ENCODE peak calls at places on chromosome X, in four cellular contexts. A is right cardiac atrium; X is activated CD4-positive, alpha-beta T cell treated with anti-CD3 and anti-CD28 coated beads, Interleukin-2, amount 50 U/mL, for 24 hours; V is activated T-cell treated with anti-CD3 and anti-CD28 coated beads for 1 hour. U is an unnamed sample.

GRCh38 chrX:153669901-153670731 is 3.5 kb downstream of the PNCK start:
- DNase-seq in A (peak; percentile 58), X (no peak), V (no peak), U (no peak)

GRCh38 chrX:151359931-151360871 is 36.8 kb upstream of the VMA21 start:
- DNase-seq in A (peak; percentile 61), X (no peak), V (peak; percentile 11), U (peak; percentile 35)

GRCh38 chrX:39705299-39705698 is 392.5 kb downstream of the BCOR start:
- DNase-seq in A (peak; percentile 85), X (no peak), V (no peak), U (no peak)

GRCh38 chrX:139448996-139449395 is 81.5 kb upstream of the F9 start:
- DNase-seq in A (no peak), X (no peak), V (no peak), U (no peak)

GRCh38 chrX:44785652-44786051 is 58.2 kb upstream of the DUSP21 start:
- DNase-seq in A (no peak), X (no peak), V (no peak), U (no peak)

GRCh38 chrX:8083276-8083675 is 87.8 kb downstream of the VCX2 start:
- DNase-seq in A (no peak), X (no peak), V (no peak), U (no peak)

GRCh38 chrX:66919280-66919832 is 280.5 kb upstream of the EDA2R start:
- DNase-seq in A (no peak), X (no peak), V (no peak), U (no peak)

GRCh38 chrX:128816919-128817318 is 706.4 kb downstream of the SMARCA1 start:
- DNase-seq in A (no peak), X (no peak), V (no peak), U (no peak)

GRCh38 chrX:40607381-40607780 is 15.8 kb upstream of the MPC1L start:
- DNase-seq in A (no peak), X (no peak), V (no peak), U (no peak)

GRCh38 chrX:19728915-19729314 is 158.5 kb downstream of the SH3KBP1 start:
- DNase-seq in A (no peak), X (no peak), V (no peak), U (no peak)

U was measured in T-helper 9 cell.